ENCODE peak calls at places on chromosomes 7 and 10, in eight cellular contexts. Z is body of pancreas, S is heart right ventricle, K is iPS DF 6.9, W is thoracic aorta, A is A549, Y is HCT116, R is neural progenitor cell. G is an unnamed sample.
A peak's percentile ranks its signal among the peaks of the same experiment; 100 is the strongest.

GRCh38 chr7:17299477-17299991 is 1.1 kb downstream of the AHR start:
- DNase-seq in Y (no peak), Z (no peak), W (no peak), R (no peak), A (peak; percentile 42), K (no peak), S (no peak), G (peak; percentile 26)

GRCh38 chr10:103792547-103792946 is 62.8 kb downstream of the SH3PXD2A start:
- DNase-seq in K (no peak), Z (no peak), A (no peak), R (no peak), W (no peak), S (no peak), Y (no peak), G (no peak)

GRCh38 chr10:14056545-14057332 is 274.0 kb downstream of the FRMD4A start:
- DNase-seq in S (no peak), Z (peak; percentile 24), W (no peak), R (peak; percentile 34), A (no peak), K (no peak), Y (no peak), G (peak; percentile 10)

GRCh38 chr10:75718996-75719395 is 287.6 kb downstream of the LRMDA start:
- DNase-seq in S (no peak), Z (no peak), Y (no peak), A (no peak), W (no peak), K (no peak), R (no peak), G (no peak)

GRCh38 chr7:89064831-89065230 is 269.3 kb upstream of the TEX47 start:
- DNase-seq in S (no peak), R (no peak), Z (no peak), Y (no peak), A (no peak), K (no peak), W (no peak), G (no peak)

GRCh38 chr10:72691470-72692056 is 380 bp upstream of the MCU start:
- DNase-seq in A (no peak), K (no peak), R (no peak), W (no peak), Y (peak; percentile 91), Z (no peak), S (no peak), G (peak; percentile 98)

GRCh38 chr10:110216240-110216639 is 8.8 kb downstream of the MXI1 start:
- DNase-seq in S (no peak), K (no peak), R (no peak), Y (no peak), W (no peak), Z (no peak), A (no peak), G (no peak)

GRCh38 chr10:92074126-92074887 is 150.7 kb downstream of the BTAF1 start:
- DNase-seq in S (no peak), K (no peak), A (no peak), R (no peak), Z (no peak), W (no peak), Y (peak; percentile 27), G (no peak)

GRCh38 chr10:129390147-129390546 is 76.9 kb upstream of the MGMT start:
- DNase-seq in K (no peak), R (no peak), A (no peak), Z (no peak), Y (no peak), S (no peak), W (no peak), G (no peak)

GRCh38 chr10:129771576-129772471 is 192.2 kb downstream of the EBF3 start:
- DNase-seq in R (no peak), W (no peak), Y (no peak), K (no peak), Z (no peak), S (no peak), A (no peak), G (no peak)

GRCh38 chr10:113002449-113002777 is 52.4 kb downstream of the TCF7L2 start:
- DNase-seq in Z (no peak), Y (no peak), A (no peak), R (no peak), W (no peak), K (no peak), S (no peak), G (no peak)
- H3K4me1 ChIP-seq in Z (peaks cover 31% of the 10 kb centered on the region), Y (peaks cover 3% of the 10 kb centered on the region), A (peaks cover 74% of the 10 kb centered on the region), R (peaks cover 37% of the 10 kb centered on the region), W (peaks cover 91% of the 10 kb centered on the region), K (peaks cover 4% of the 10 kb centered on the region), S (peaks cover 71% of the 10 kb centered on the region), G (peaks cover 5% of the 10 kb centered on the region)

GRCh38 chr10:119319920-119320258 is 112.5 kb downstream of the GRK5 start:
- DNase-seq in K (no peak), S (no peak), A (no peak), Y (no peak), R (no peak), Z (no peak), W (no peak), G (no peak)
- H3K4me1 ChIP-seq in K (peaks cover 8% of the 10 kb centered on the region), S (peaks cover 65% of the 10 kb centered on the region), A (peaks cover 73% of the 10 kb centered on the region), Y (peaks cover 49% of the 10 kb centered on the region), R (peaks cover 57% of the 10 kb centered on the region), Z (no peaks in the 10 kb centered on the region), W (peaks cover 58% of the 10 kb centered on the region), G (peaks cover 17% of the 10 kb centered on the region)

DNA sequence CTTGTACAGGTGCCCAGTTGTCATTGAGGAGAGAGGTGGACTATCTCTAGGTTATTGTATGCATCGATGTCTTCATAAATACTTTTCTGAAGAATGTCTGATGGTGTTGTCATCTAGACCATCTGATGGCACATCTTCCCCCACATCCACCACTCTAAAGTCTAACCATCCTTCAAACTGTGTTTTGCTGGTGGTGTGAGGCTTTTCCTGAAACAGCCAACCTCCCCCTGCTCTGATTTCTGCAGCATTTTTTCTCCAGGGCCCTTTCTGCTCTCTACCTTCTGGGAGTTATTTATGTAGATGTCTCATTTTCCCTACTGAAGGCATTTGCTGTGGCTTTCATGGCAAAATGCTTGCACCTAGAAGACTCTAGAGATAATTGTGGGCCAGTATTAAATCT is 1.5 kb downstream of the PLCE1 start:
- DNase-seq in A (no peak), Y (no peak), W (no peak), K (no peak), R (no peak), S (no peak), Z (no peak), G (no peak)
- H3K4me1 ChIP-seq in A (peaks cover 56% of the 10 kb centered on the region), Y (peaks cover 24% of the 10 kb centered on the region), W (peaks cover 55% of the 10 kb centered on the region), K (peaks cover 1% of the 10 kb centered on the region), R (peaks cover 23% of the 10 kb centered on the region), S (peaks cover 12% of the 10 kb centered on the region), Z (peaks cover 38% of the 10 kb centered on the region), G (peaks cover 11% of the 10 kb centered on the region)

GRCh38 chr7:30320392-30320791 is 36.0 kb downstream of the ZNRF2 start:
- DNase-seq in S (no peak), A (no peak), W (no peak), K (no peak), Y (no peak), Z (no peak), R (no peak), G (no peak)

GRCh38 chr7:30321089-30321991 is 36.9 kb downstream of the ZNRF2 start:
- DNase-seq in S (no peak), W (no peak), R (peak; percentile 15), Y (no peak), K (no peak), A (no peak), Z (no peak), G (peak; percentile 22)

GRCh38 chr7:30327813-30328212 is 43.4 kb downstream of the ZNRF2 start:
- DNase-seq in A (no peak), W (no peak), S (no peak), K (no peak), Z (no peak), R (no peak), Y (no peak), G (no peak)

GRCh38 chr7:30322656-30323355 is 38.4 kb downstream of the ZNRF2 start:
- DNase-seq in S (no peak), A (no peak), R (no peak), K (no peak), Y (no peak), W (no peak), Z (no peak), G (peak; percentile 37)

GRCh38 chr7:30321992-30322637 is 37.7 kb downstream of the ZNRF2 start:
- DNase-seq in S (peak; percentile 11), R (no peak), K (no peak), W (no peak), Z (peak; percentile 8), A (no peak), Y (no peak), G (no peak)
- H3K4me1 ChIP-seq in S (peaks cover 38% of the 10 kb centered on the region), R (peaks cover 30% of the 10 kb centered on the region), K (peaks cover 5% of the 10 kb centered on the region), W (peaks cover 28% of the 10 kb centered on the region), Z (peaks cover 14% of the 10 kb centered on the region), A (peaks cover 44% of the 10 kb centered on the region), Y (no peaks in the 10 kb centered on the region), G (peaks cover 3% of the 10 kb centered on the region)

DNA sequence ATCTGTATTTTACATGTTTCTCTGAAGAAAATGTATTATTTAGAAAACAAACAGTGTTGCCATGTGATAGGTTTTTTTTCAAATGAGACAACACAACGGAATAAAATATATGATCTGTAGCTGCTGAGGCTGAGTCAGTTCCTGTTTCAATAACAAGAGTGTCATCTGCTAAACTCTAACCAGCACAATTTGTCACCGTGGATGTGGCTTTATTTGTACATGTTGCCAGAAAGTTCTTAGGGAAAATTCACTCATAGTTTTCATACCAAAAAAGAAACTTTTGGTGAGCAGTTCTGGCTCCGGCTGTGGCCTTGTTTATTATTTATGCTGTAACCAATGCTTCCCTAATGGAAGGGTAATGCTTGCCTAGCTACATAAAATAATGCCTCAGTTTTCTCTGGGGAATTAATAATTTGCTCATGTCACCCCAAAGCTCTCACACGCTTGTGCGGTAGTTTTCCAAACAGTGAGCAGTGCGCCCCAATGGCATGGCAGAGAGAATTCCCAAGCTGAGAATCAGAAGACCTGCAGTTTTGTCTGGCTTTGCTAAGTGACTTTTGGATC is 20.3 kb upstream of the KLF6 start:
- DNase-seq in A (peak; percentile 81), Z (peak; percentile 67), R (no peak), Y (peak; percentile 56), W (peak; percentile 21), S (peak; percentile 23), K (no peak), G (no peak)
- H3K4me1 ChIP-seq in A (peaks cover 75% of the 10 kb centered on the region), Z (peaks cover 68% of the 10 kb centered on the region), R (no peaks in the 10 kb centered on the region), Y (peaks cover 41% of the 10 kb centered on the region), W (peaks cover 62% of the 10 kb centered on the region), S (peaks cover 65% of the 10 kb centered on the region), K (no peaks in the 10 kb centered on the region), G (peaks cover 25% of the 10 kb centered on the region)

G was measured in mesendoderm.